ENCODE peak calls at places on chromosome 12, in four cellular contexts. One of them, this sample, is unnamed.

GRCh38 chr12:13347241-13348043 is 150.9 kb downstream of the EMP1 start:
- DNase-seq in neural progenitor cell: no peak
- DNase-seq in nephron progenitor cell: no peak
- DNase-seq in PC-9: no peak
- DNase-seq in this sample: peak

GRCh38 chr12:84508943-84509342 is 403.7 kb downstream of the SLC6A15 start:
- DNase-seq in neural progenitor cell: no peak
- DNase-seq in nephron progenitor cell: no peak
- DNase-seq in PC-9: no peak
- DNase-seq in this sample: no peak

GRCh38 chr12:3962661-3963483 is 89.7 kb upstream of the PARP11 start:
- DNase-seq in PC-9: no peak
- DNase-seq in neural progenitor cell: no peak
- DNase-seq in nephron progenitor cell: no peak
- DNase-seq in this sample: no peak

GRCh38 chr12:26848156-26848825 is 15.3 kb upstream of the ITPR2 start:
- DNase-seq in nephron progenitor cell: no peak
- DNase-seq in PC-9: no peak
- DNase-seq in neural progenitor cell: no peak
- DNase-seq in this sample: no peak

GRCh38 chr12:24948452-24948815 is 467 bp downstream of the BCAT1 start:
- DNase-seq in nephron progenitor cell: peak
- DNase-seq in PC-9: peak
- DNase-seq in neural progenitor cell: peak
- DNase-seq in this sample: no peak

GRCh38 chr12:77841467-77842054 is 10.9 kb downstream of the NAV3 start:
- DNase-seq in neural progenitor cell: no peak
- DNase-seq in nephron progenitor cell: no peak
- DNase-seq in PC-9: no peak
- DNase-seq in this sample: no peak

GRCh38 chr12:42756841-42757661 is 167.5 kb upstream of the PRICKLE1 start:
- DNase-seq in neural progenitor cell: peak
- DNase-seq in PC-9: peak
- DNase-seq in nephron progenitor cell: peak
- DNase-seq in this sample: peak

GRCh38 chr12:131684015-131684725 is 26.7 kb upstream of the SFSWAP start:
- DNase-seq in neural progenitor cell: no peak
- DNase-seq in nephron progenitor cell: no peak
- DNase-seq in PC-9: no peak
- DNase-seq in this sample: no peak

GRCh38 chr12:52860102-52860838 is 11.5 kb upstream of the KRT78 start:
- DNase-seq in nephron progenitor cell: no peak
- DNase-seq in PC-9: peak
- DNase-seq in neural progenitor cell: no peak
- DNase-seq in this sample: peak
- TF ChIP-seq CTCF in nephron progenitor cell: no peak
- TF ChIP-seq CTCF in PC-9: no peak
- TF ChIP-seq CTCF in neural progenitor cell: no peak
- TF ChIP-seq CTCF in this sample: no peak

GRCh38 chr12:110613771-110614684 is at the start of gene TCTN1:
- DNase-seq in nephron progenitor cell: peak
- DNase-seq in neural progenitor cell: peak
- DNase-seq in PC-9: peak
- DNase-seq in this sample: peak
- TF ChIP-seq CTCF in nephron progenitor cell: no peak
- TF ChIP-seq CTCF in neural progenitor cell: no peak
- TF ChIP-seq CTCF in PC-9: no peak
- TF ChIP-seq CTCF in this sample: no peak

GRCh38 chr12:99658950-99659349 is 11.4 kb downstream of the GARIN6 start:
- DNase-seq in PC-9: no peak
- DNase-seq in neural progenitor cell: no peak
- DNase-seq in nephron progenitor cell: no peak
- DNase-seq in this sample: no peak
- TF ChIP-seq CTCF in PC-9: peak
- TF ChIP-seq CTCF in neural progenitor cell: peak
- TF ChIP-seq CTCF in nephron progenitor cell: no peak
- TF ChIP-seq CTCF in this sample: no peak

DNA sequence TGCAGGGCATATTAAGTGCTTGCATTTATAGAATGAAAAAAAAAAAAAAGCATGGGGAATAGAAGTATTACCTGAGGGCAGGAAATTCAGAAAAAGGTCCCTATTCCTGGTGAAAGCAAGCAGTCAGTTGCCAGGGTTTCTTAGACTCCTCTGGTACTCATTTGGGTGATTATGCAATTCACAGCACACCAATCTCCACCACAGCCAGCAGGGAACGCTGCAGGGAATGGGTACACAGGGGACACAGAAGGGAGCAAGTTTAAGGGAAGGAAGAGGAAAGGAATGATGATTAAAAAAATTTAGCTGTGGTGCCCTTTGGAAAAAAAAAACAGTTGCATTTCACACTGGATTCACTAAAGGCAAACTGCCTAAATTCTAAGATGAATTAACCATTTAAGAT is 14.2 kb downstream of the BLTP3B start:
- DNase-seq in PC-9: no peak
- DNase-seq in neural progenitor cell: peak
- DNase-seq in nephron progenitor cell: peak
- DNase-seq in this sample: peak
- TF ChIP-seq CTCF in PC-9: peak
- TF ChIP-seq CTCF in neural progenitor cell: peak
- TF ChIP-seq CTCF in nephron progenitor cell: no peak
- TF ChIP-seq CTCF in this sample: no peak

GRCh38 chr12:89525002-89525823 is 617 bp upstream of the GALNT4 start:
- DNase-seq in nephron progenitor cell: peak
- DNase-seq in neural progenitor cell: peak
- DNase-seq in PC-9: no peak
- DNase-seq in this sample: peak
- TF ChIP-seq CTCF in nephron progenitor cell: no peak
- TF ChIP-seq CTCF in neural progenitor cell: no peak
- TF ChIP-seq CTCF in PC-9: peak
- TF ChIP-seq CTCF in this sample: no peak

DNA sequence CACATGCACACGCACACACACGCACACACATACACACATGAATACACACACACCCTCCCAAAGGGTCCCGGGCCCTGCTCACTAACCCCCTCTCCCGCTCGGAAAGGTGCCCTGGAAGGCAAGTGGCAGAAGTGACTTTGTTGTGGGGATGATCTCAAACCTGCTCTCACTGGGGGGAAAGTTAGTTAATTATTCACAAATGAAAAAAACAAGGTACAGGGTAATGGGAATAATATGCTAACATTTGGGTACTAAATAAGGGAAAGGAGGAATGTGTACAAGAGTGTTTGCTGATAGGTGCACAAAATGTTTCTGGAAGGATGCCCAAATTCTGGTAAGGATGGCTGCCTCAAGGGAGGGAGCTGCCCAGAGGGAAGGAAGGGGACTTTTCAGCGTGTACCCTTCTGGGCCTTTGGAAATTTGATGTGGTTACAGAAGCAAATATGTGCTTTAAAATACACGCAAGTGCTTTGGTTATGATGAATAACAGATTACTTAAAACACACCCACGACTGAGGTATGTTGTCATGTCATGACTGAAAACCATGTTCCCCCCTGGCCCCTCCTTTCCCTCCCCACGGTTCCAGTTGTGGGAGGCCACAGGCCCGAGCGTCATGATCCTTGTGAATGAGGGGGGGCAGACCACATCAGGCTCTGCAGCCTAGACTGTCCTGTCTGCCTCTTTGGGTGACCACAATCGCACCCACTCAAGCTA is 43.3 kb upstream of the PLEKHG6 start:
- DNase-seq in neural progenitor cell: no peak
- DNase-seq in nephron progenitor cell: no peak
- DNase-seq in PC-9: no peak
- DNase-seq in this sample: no peak
- TF ChIP-seq CTCF in neural progenitor cell: no peak
- TF ChIP-seq CTCF in nephron progenitor cell: no peak
- TF ChIP-seq CTCF in PC-9: no peak
- TF ChIP-seq CTCF in this sample: no peak

This sample was measured in Calu3.